ENCODE peak calls at places on chromosome 9, in five cellular contexts. M is BJ, T is HepG2, F is cardiac muscle cell, S is IMR-90. D is an unnamed sample. For H3K36me3 and H3K27me3, the result is how much of the 10 kb centered on the place peaks cover.

GRCh38 chr9:27369591-27369990 is 72.6 kb upstream of the EQTN start:
- DNase-seq in M (no peak), T (no peak), F (no peak), S (no peak), D (no peak)

GRCh38 chr9:7533376-7534090 is 266.0 kb downstream of the DMAC1 start:
- DNase-seq in M (no peak), T (no peak), F (no peak), S (no peak), D (no peak)

GRCh38 chr9:7266911-7267555 is 509.3 kb downstream of the KDM4C start:
- DNase-seq in M (no peak), T (no peak), F (no peak), S (no peak), D (no peak)

GRCh38 chr9:86175223-86175622 is 75.9 kb upstream of the GOLM1 start:
- DNase-seq in M (no peak), T (no peak), F (no peak), S (no peak), D (no peak)

GRCh38 chr9:130528674-130529073 is 50.7 kb upstream of the FUBP3 start:
- DNase-seq in M (no peak), T (no peak), F (no peak), S (no peak), D (no peak)

GRCh38 chr9:130026583-130027427 is 16.2 kb downstream of the FNBP1 start:
- DNase-seq in M (no peak), T (no peak), F (no peak), S (no peak), D (no peak)

GRCh38 chr9:97316904-97317303 is 9.4 kb downstream of the CCDC180 start:
- DNase-seq in M (no peak), T (no peak), F (no peak), S (no peak), D (no peak)

GRCh38 chr9:110153431-110153830 is 54.5 kb downstream of the C9orf152 start:
- DNase-seq in M (no peak), T (no peak), F (peak), S (no peak), D (no peak)

GRCh38 chr9:132166599-132166998 is 4.7 kb downstream of the NTNG2 start:
- DNase-seq in M (no peak), T (no peak), F (no peak), S (no peak), D (no peak)

GRCh38 chr9:126618590-126619335 is 5.0 kb downstream of the LMX1B start:
- DNase-seq in M (no peak), T (no peak), F (no peak), S (no peak), D (no peak)

GRCh38 chr9:79173932-79174331 is 397.8 kb upstream of the TLE4 start:
- DNase-seq in M (no peak), T (no peak), F (no peak), S (peak), D (no peak)

GRCh38 chr9:121660876-121661275 is 9.4 kb downstream of the DAB2IP start:
- DNase-seq in M (no peak), T (no peak), F (no peak), S (no peak), D (no peak)

GRCh38 chr9:125549465-125550215 is 157.4 kb downstream of the MAPKAP1 start:
- DNase-seq in M (no peak), T (peak), F (peak), S (no peak), D (no peak)

GRCh38 chr9:91764661-91765060 is 185.4 kb downstream of the ROR2 start:
- DNase-seq in M (no peak), T (no peak), F (no peak), S (no peak), D (no peak)

GRCh38 chr9:113898151-113898550 is 22.0 kb downstream of the ZNF618 start:
- DNase-seq in M (no peak), T (no peak), F (no peak), S (no peak), D (no peak)

GRCh38 chr9:26856413-26857032 is 36.1 kb downstream of the CAAP1 start:
- DNase-seq in M (no peak), T (peak), F (peak), S (peak), D (peak)

GRCh38 chr9:129176786-129177442 is 1.1 kb downstream of the IER5L start:
- DNase-seq in M (no peak), T (no peak), F (peak), S (peak), D (peak)

GRCh38 chr9:37840560-37841194 is 40.1 kb downstream of the DCAF10 start:
- DNase-seq in M (peak), T (no peak), F (peak), S (peak), D (no peak)

GRCh38 chr9:112446080-112446479 is 40.5 kb upstream of the KIAA1958 start:
- DNase-seq in M (no peak), T (no peak), F (no peak), S (no peak), D (no peak)

GRCh38 chr9:137254624-137255447 is at the start of gene NELFB:
- DNase-seq in M (no peak), T (peak), F (peak), S (peak), D (peak)

GRCh38 chr9:68706579-68707201 is 1.6 kb downstream of the PIP5K1B start:
- DNase-seq in M (no peak), T (no peak), F (no peak), S (no peak), D (no peak)

GRCh38 chr9:94824913-94825619 is 98.6 kb downstream of the AOPEP start:
- DNase-seq in M (no peak), T (no peak), F (no peak), S (no peak), D (no peak)

GRCh38 chr9:110217656-110218099 is 9.7 kb upstream of the C9orf152 start:
- DNase-seq in M (peak), T (peak), F (peak), S (peak), D (peak)

GRCh38 chr9:126111556-126111955 is 215.1 kb upstream of the MVB12B start:
- DNase-seq in M (no peak), T (no peak), F (no peak), S (no peak), D (no peak)

GRCh38 chr9:133778336-133778995 is 40.3 kb upstream of the SARDH start:
- DNase-seq in M (no peak), T (no peak), F (no peak), S (no peak), D (no peak)

GRCh38 chr9:133779516-133780403 is 41.6 kb upstream of the SARDH start:
- DNase-seq in M (no peak), T (no peak), F (no peak), S (no peak), D (no peak)

GRCh38 chr9:133780404-133780945 is 42.3 kb upstream of the SARDH start:
- DNase-seq in M (no peak), T (no peak), F (no peak), S (no peak), D (no peak)

GRCh38 chr9:133777871-133778270 is 39.7 kb upstream of the SARDH start:
- DNase-seq in M (no peak), T (no peak), F (no peak), S (no peak), D (no peak)

GRCh38 chr9:133779081-133779480 is 40.9 kb upstream of the SARDH start:
- DNase-seq in M (no peak), T (no peak), F (no peak), S (no peak), D (no peak)
- H3K36me3 ChIP-seq in M (under half), T (half or more), F (under half), S (half or more), D (under half)

GRCh38 chr9:124423155-124423554 is 7.9 kb upstream of the PSMB7 start:
- DNase-seq in M (no peak), T (no peak), F (no peak), S (no peak), D (no peak)
- H3K4me3 ChIP-seq in M (no peak), T (no peak), F (no peak), S (no peak), D (no peak)

GRCh38 chr9:33633621-33634020 is 109.6 kb downstream of the ANKRD18B start:
- DNase-seq in M (no peak), T (no peak), F (no peak), S (no peak), D (no peak)

GRCh38 chr9:33638516-33638915 is 114.5 kb downstream of the ANKRD18B start:
- DNase-seq in M (no peak), T (no peak), F (no peak), S (no peak), D (no peak)

GRCh38 chr9:33637881-33638280 is 113.8 kb downstream of the ANKRD18B start:
- DNase-seq in M (no peak), T (no peak), F (no peak), S (no peak), D (no peak)
- H3K27me3 ChIP-seq in M (under half), T (under half), F (half or more), S (under half), D (under half)

GRCh38 chr9:72728031-72728770 is 206.8 kb downstream of the TMC1 start:
- DNase-seq in M (no peak), T (no peak), F (no peak), S (no peak), D (no peak)
- H3K36me3 ChIP-seq in M (under half), T (under half), F (under half), S (under half), D (under half)

GRCh38 chr9:19102181-19102630 is 498 bp downstream of the HAUS6 start:
- DNase-seq in M (no peak), T (peak), F (peak), S (peak), D (peak)

GRCh38 chr9:19102631-19103345 is at the start of gene HAUS6:
- DNase-seq in M (peak), T (peak), F (peak), S (peak), D (peak)

GRCh38 chr9:19104528-19105282 is 2.0 kb upstream of the HAUS6 start:
- DNase-seq in M (no peak), T (no peak), F (no peak), S (no peak), D (no peak)

GRCh38 chr9:19101203-19101602 is 1.5 kb downstream of the HAUS6 start:
- DNase-seq in M (no peak), T (no peak), F (no peak), S (no peak), D (no peak)
- H3K4me3 ChIP-seq in M (no peak), T (peak), F (no peak), S (no peak), D (peak)

GRCh38 chr9:133200631-133201030 is 8.4 kb downstream of the OBP2B start:
- DNase-seq in M (no peak), T (no peak), F (no peak), S (no peak), D (no peak)
- H3K27me3 ChIP-seq in M (under half), T (under half), F (under half), S (under half), D (under half)

GRCh38 chr9:4854191-4854590 is 61.4 kb downstream of the RCL1 start:
- DNase-seq in M (no peak), T (no peak), F (no peak), S (no peak), D (no peak)
- H3K36me3 ChIP-seq in M (under half), T (under half), F (under half), S (under half), D (under half)

D was measured in DND-41.